ENCODE peak calls at places on chromosomes 4 and X, in five cellular contexts. H, K, V, B and U are unnamed samples.

GRCh38 chr4:143254479-143255216 is 69.9 kb downstream of the USP38 start:
- DNase-seq in V (no peak), K (no peak), B (peak; percentile 76), H (no peak), U (no peak)

GRCh38 chr4:150960818-150961217 is 54.3 kb downstream of the LRBA start:
- DNase-seq in K (peak; percentile 31), H (no peak), V (no peak), B (peak; percentile 69), U (no peak)

GRCh38 chr4:109590841-109591357 is 30.9 kb downstream of the MCUB start:
- DNase-seq in K (no peak), H (no peak), B (no peak), V (no peak), U (no peak)

GRCh38 chrX:110425222-110425621 is 66.6 kb downstream of the RTL9 start:
- DNase-seq in B (no peak), H (no peak), V (no peak), K (no peak), U (no peak)

GRCh38 chr4:76312457-76312856 is 5.9 kb downstream of the STBD1 start:
- DNase-seq in V (no peak), B (no peak), H (no peak), K (no peak), U (no peak)

GRCh38 chr4:150305995-150306394 is 227.8 kb downstream of the DCLK2 start:
- DNase-seq in K (peak; percentile 52), V (no peak), B (no peak), H (no peak), U (peak; percentile 51)

GRCh38 chr4:40990202-40990898 is 224.0 kb downstream of the APBB2 start:
- DNase-seq in K (peak; percentile 97), V (no peak), H (no peak), B (no peak), U (peak; percentile 78)

GRCh38 chr4:7193040-7193958 is 961 bp downstream of the SORCS2 start:
- DNase-seq in K (no peak), B (peak; percentile 40), H (no peak), V (peak; percentile 60), U (no peak)

GRCh38 chr4:5787311-5787710 is 76.3 kb downstream of the EVC start:
- DNase-seq in H (no peak), V (no peak), B (peak; percentile 10), K (no peak), U (no peak)

GRCh38 chr4:181966084-181966483 is 277.1 kb upstream of the TENM3 start:
- DNase-seq in B (no peak), H (no peak), K (no peak), V (no peak), U (no peak)

GRCh38 chr4:95363579-95363965 is 185.2 kb downstream of the UNC5C start:
- DNase-seq in K (no peak), B (no peak), V (no peak), H (no peak), U (no peak)

GRCh38 chr4:89258506-89258905 is 49.1 kb downstream of the GPRIN3 start:
- DNase-seq in B (no peak), K (no peak), H (no peak), V (no peak), U (no peak)

GRCh38 chr4:176735300-176735699 is 57.4 kb downstream of the VEGFC start:
- DNase-seq in B (no peak), V (no peak), H (no peak), K (peak; percentile 69), U (no peak)

GRCh38 chr4:6343950-6344408 is 74.3 kb downstream of the WFS1 start:
- DNase-seq in K (peak; percentile 63), V (no peak), B (peak; percentile 64), H (no peak), U (peak; percentile 5)

GRCh38 chr4:139890810-139891209 is 225.2 kb downstream of the MGST2 start:
- DNase-seq in H (no peak), B (no peak), V (no peak), K (peak; percentile 77), U (no peak)

GRCh38 chrX:1442016-1442665 is 10.6 kb downstream of the ASMTL start:
- DNase-seq in V (no peak), K (no peak), B (peak; percentile 21), H (no peak), U (no peak)

GRCh38 chr4:123256006-123256405 is 140.6 kb upstream of the SPRY1 start:
- DNase-seq in K (no peak), B (no peak), H (no peak), V (no peak), U (no peak)

GRCh38 chrX:119755981-119756533 is 2.3 kb upstream of the SOWAHD start:
- DNase-seq in B (no peak), H (no peak), K (peak; percentile 59), V (no peak), U (no peak)

GRCh38 chr4:175435437-175435836 is 376.6 kb downstream of the GPM6A start:
- DNase-seq in B (no peak), K (peak; percentile 41), V (no peak), H (no peak), U (no peak)

GRCh38 chr4:43456383-43456782 is 563.9 kb downstream of the GRXCR1 start:
- DNase-seq in B (no peak), K (peak; percentile 66), V (no peak), H (no peak), U (no peak)

GRCh38 chr4:26004290-26004689 is 90.3 kb downstream of the SMIM20 start:
- DNase-seq in B (no peak), K (no peak), V (no peak), H (no peak), U (no peak)

GRCh38 chrX:23786268-23786815 is 3.4 kb downstream of the SAT1 start:
- DNase-seq in K (peak; percentile 17), B (no peak), H (no peak), V (no peak), U (no peak)

GRCh38 chrX:145630081-145630480 is 187.5 kb upstream of the SLITRK2 start:
- DNase-seq in H (no peak), K (no peak), B (no peak), V (no peak), U (no peak)

GRCh38 chr4:57100979-57101629 is 9.1 kb downstream of the IGFBP7 start:
- DNase-seq in K (no peak), H (no peak), B (no peak), V (no peak), U (no peak)

GRCh38 chr4:61531188-61531587 is 331.1 kb downstream of the ADGRL3 start:
- DNase-seq in V (no peak), K (no peak), B (no peak), H (no peak), U (no peak)

GRCh38 chrX:13131511-13132137 is 87.2 kb upstream of the FAM9C start:
- DNase-seq in H (no peak), V (no peak), B (peak; percentile 36), K (no peak), U (peak; percentile 54)

GRCh38 chrX:75303795-75304194 is 29.9 kb downstream of the UPRT start:
- DNase-seq in B (no peak), H (no peak), K (peak; percentile 14), V (no peak), U (peak; percentile 18)

GRCh38 chr4:148056879-148057278 is 325.0 kb downstream of the ARHGAP10 start:
- DNase-seq in V (no peak), H (peak; percentile 6), K (peak; percentile 49), B (peak; percentile 64), U (peak; percentile 22)

GRCh38 chrX:70433848-70434351 is 10.7 kb upstream of the DLG3 start:
- DNase-seq in B (peak; percentile 84), V (peak; percentile 56), K (peak; percentile 49), H (no peak), U (peak; percentile 58)

GRCh38 chr4:39597695-39598381 is 40.8 kb downstream of the SMIM14 start:
- DNase-seq in V (no peak), H (no peak), B (no peak), K (no peak), U (no peak)

DNA sequence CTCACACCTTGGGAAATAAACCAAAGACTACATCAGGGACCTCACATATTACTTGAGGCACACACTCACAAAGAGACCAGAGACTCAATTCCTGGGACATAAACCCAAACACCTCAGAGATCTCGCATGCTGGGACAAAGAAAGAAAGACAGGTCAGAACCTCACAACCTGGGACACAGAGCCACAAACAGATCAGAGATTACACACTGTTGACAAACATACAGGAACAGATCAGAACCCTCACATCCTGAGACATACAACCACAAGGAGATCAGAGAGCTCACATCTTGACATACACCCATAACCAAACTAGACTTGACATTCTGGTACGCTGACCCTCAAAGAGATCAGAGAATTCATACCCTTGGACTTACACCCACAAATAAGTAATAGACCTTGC is 17.3 kb downstream of the SUV39H1 start:
- DNase-seq in B (no peak), K (no peak), V (no peak), H (no peak), U (no peak)
- H3K9me3 ChIP-seq in B (peaks cover 55% of the 10 kb centered on the region), K (no peaks in the 10 kb centered on the region), V (no peaks in the 10 kb centered on the region), H (no peaks in the 10 kb centered on the region), U (no peaks in the 10 kb centered on the region)

GRCh38 chr4:99091174-99091573 is 2.6 kb upstream of the ADH5 start:
- DNase-seq in B (no peak), H (no peak), V (no peak), K (no peak), U (no peak)
- H3K9me3 ChIP-seq in B (no peaks in the 10 kb centered on the region), H (no peaks in the 10 kb centered on the region), V (no peaks in the 10 kb centered on the region), K (no peaks in the 10 kb centered on the region), U (no peaks in the 10 kb centered on the region)

GRCh38 chr4:85951-86350 is 32.8 kb downstream of the ZNF595 start:
- DNase-seq in V (no peak), B (no peak), K (no peak), H (no peak), U (no peak)
- H3K9me3 ChIP-seq in V (peaks cover 9% of the 10 kb centered on the region), B (peaks cover 60% of the 10 kb centered on the region), K (peaks cover 6% of the 10 kb centered on the region), H (peaks cover 93% of the 10 kb centered on the region), U (no peaks in the 10 kb centered on the region)

GRCh38 chr4:37725718-37726117 is 39.5 kb upstream of the RELL1 start:
- DNase-seq in H (no peak), B (no peak), V (no peak), K (no peak), U (no peak)

GRCh38 chr4:37728064-37728463 is 41.9 kb upstream of the RELL1 start:
- DNase-seq in K (no peak), V (no peak), B (no peak), H (no peak), U (no peak)

GRCh38 chr4:37726666-37727065 is 40.5 kb upstream of the RELL1 start:
- DNase-seq in B (no peak), V (no peak), K (peak; percentile 69), H (no peak), U (no peak)

GRCh38 chr4:37729649-37730004 is 43.5 kb upstream of the RELL1 start:
- DNase-seq in V (no peak), K (no peak), H (no peak), B (no peak), U (no peak)

DNA sequence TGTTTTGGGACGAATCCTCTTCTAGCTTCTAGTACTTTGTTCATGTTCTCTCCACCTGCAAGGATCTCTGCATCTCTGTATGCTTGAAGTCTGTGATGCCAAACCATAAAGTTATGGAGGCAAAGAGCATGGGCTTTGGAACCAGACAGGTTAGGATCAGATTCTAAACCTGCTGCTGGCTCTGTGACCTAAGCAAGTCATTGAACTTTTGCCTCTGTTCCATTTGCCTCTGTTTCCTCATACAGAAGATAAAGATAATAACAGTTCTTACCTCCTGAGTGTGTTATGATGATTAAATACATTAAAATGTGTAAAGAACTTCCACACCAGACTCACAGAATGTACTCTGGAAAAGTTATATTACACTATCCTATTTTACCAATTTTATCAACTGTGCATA is 41.5 kb upstream of the RELL1 start:
- DNase-seq in K (no peak), B (no peak), H (no peak), V (no peak), U (no peak)
- H3K9me3 ChIP-seq in K (no peaks in the 10 kb centered on the region), B (no peaks in the 10 kb centered on the region), H (no peaks in the 10 kb centered on the region), V (no peaks in the 10 kb centered on the region), U (no peaks in the 10 kb centered on the region)

GRCh38 chr4:385934-386707 is 48.5 kb downstream of the ZNF141 start:
- DNase-seq in H (no peak), V (no peak), B (no peak), K (no peak), U (no peak)
- H3K9me3 ChIP-seq in H (peaks cover 92% of the 10 kb centered on the region), V (no peaks in the 10 kb centered on the region), B (peaks cover 26% of the 10 kb centered on the region), K (no peaks in the 10 kb centered on the region), U (no peaks in the 10 kb centered on the region)